ENCODE peak calls at places on chromosome 1, in eight cellular contexts. B, L, E, T, D, K, M and P are unnamed samples.
A peak's percentile ranks its signal among the peaks of the same experiment; 100 is the strongest.

GRCh38 chr1:41327383-41327999 is 33.7 kb upstream of the FOXO6 start:
- DNase-seq in K (no peak), M (no peak), L (no peak), B (no peak), T (no peak), E (peak; percentile 53), D (no peak), P (no peak)

GRCh38 chr1:153866045-153866850 is 56.5 kb downstream of the GATAD2B start:
- DNase-seq in M (peak; percentile 55), L (no peak), K (peak; percentile 47), B (peak; percentile 18), E (no peak), T (no peak), D (no peak), P (peak; percentile 25)

GRCh38 chr1:206715552-206716518 is 31.1 kb downstream of the MAPKAPK2 start:
- DNase-seq in K (no peak), D (no peak), M (no peak), L (no peak), E (no peak), B (no peak), T (no peak), P (no peak)

GRCh38 chr1:16053781-16054502 is 10.4 kb downstream of the CLCNKB start:
- DNase-seq in L (no peak), D (no peak), K (no peak), M (no peak), B (no peak), E (no peak), T (no peak), P (no peak)

GRCh38 chr1:91555821-91556531 is 55.3 kb downstream of the CDC7 start:
- DNase-seq in M (peak; percentile 89), K (peak; percentile 67), D (no peak), L (no peak), B (peak; percentile 31), T (peak; percentile 29), E (no peak), P (peak; percentile 85)

GRCh38 chr1:174818951-174819350 is 180.8 kb upstream of the CACYBP start:
- DNase-seq in B (no peak), E (no peak), D (no peak), L (no peak), M (peak; percentile 8), T (no peak), K (no peak), P (peak; percentile 70)

GRCh38 chr1:192559115-192560006 is 16.2 kb upstream of the RGS1 start:
- DNase-seq in D (no peak), K (peak; percentile 98), M (peak; percentile 99), T (no peak), E (no peak), L (no peak), B (peak; percentile 93), P (peak; percentile 98)

GRCh38 chr1:19010995-19011696 is 54.7 kb upstream of the IFFO2 start:
- DNase-seq in E (no peak), M (peak; percentile 99), K (peak; percentile 99), L (peak; percentile 81), B (peak; percentile 97), D (peak; percentile 94), T (no peak), P (peak; percentile 98)

DNA sequence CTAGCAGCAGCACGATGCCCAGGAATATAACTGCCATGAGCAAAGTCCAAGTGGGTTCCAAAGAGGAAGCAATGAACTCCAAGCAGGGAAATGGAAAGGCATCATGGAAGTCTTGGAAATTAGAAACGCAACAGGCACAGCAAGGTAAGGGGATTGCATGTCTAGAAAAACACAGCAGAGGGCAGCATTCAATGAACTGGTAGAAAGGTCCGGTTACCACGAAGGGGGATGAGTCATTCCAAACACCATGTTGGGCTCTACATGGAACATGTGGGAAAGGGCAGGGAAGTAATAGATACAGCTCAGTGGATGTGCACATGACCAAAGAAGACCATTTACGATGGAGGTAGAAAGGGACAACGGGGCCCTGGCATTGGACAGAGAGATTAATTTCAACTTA is 36.4 kb downstream of the RXRG start:
- DNase-seq in L (no peak), E (no peak), M (peak; percentile 6), D (no peak), B (no peak), K (no peak), T (no peak), P (peak; percentile 18)
- TF ChIP-seq CTCF in L (peak; percentile 42), E (peak; percentile 20), M (peak; percentile 23), D (no peak), B (peak; percentile 35), K (peak; percentile 30), T (no peak), P (peak; percentile 50)

DNA sequence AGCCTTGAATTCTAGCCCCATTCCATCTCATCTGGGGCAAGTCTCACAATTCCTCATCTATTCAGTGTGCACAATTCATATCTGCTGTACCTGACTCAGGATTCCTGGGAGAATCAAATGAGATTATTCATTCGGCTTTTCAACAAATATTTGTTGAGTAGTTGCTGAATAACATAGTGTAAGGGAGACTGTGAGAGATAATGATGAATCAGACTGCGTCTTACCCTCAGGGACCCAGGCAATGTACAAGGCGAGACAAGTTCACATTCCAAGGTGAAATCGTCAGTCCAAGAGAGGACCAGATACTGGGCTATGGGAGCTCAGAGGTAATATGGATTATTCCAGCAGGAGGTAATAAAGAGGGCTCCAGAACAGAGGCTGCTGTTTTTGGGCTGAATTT is 67.8 kb upstream of the SMYD2 start:
- DNase-seq in K (no peak), T (no peak), B (no peak), L (no peak), D (no peak), M (peak; percentile 38), E (no peak), P (peak; percentile 69)
- TF ChIP-seq CTCF in K (no peak), T (no peak), B (no peak), L (no peak), D (no peak), M (no peak), E (no peak), P (no peak)

DNA sequence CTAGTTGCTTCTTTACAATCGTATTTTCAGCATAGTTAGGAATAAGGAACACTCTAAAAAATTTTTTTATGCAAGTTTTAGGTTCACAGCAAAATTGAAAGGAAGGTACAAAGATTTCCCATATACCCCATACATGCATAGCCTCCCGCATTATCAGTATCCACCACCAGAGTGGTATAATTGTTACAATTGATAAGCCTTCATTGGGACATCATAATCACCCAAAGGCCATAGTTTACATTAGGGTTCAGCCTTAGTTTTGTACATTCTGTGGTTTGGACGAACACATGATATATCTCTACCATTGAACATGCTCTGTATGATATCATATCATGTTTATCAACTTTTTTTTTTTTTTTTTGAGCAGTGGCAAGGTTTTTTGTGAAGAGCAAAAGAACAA is 180.0 kb downstream of the SDCCAG8 start:
- DNase-seq in D (no peak), T (no peak), L (no peak), M (no peak), E (no peak), B (no peak), K (no peak), P (no peak)
- TF ChIP-seq CTCF in D (no peak), T (no peak), L (no peak), M (no peak), E (no peak), B (no peak), K (no peak), P (peak; percentile 47)

DNA sequence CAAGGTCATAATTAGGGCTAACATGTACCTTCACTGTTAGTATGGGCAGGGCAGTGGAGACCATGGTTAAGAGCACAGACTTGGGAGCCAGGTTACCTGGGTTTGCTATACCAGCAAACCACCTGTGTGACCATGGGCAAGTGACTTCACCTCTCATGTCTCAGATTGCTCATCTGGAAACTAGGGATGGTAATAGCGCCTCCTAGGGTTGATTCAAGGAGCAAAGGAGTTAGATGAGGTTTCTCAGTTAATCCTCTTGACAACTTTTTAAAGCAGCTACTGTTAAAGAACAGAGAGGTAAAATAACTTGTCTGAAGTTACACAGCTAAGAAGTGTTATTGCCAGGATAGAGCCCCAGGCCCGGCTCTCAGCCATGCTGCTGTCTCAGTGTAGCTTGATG is 790 bp upstream of the MATN1 start:
- DNase-seq in K (no peak), B (no peak), L (no peak), D (no peak), E (no peak), M (no peak), T (no peak), P (no peak)
- TF ChIP-seq CTCF in K (peak; percentile 29), B (peak; percentile 22), L (no peak), D (no peak), E (peak; percentile 23), M (peak; percentile 12), T (no peak), P (peak; percentile 67)

DNA sequence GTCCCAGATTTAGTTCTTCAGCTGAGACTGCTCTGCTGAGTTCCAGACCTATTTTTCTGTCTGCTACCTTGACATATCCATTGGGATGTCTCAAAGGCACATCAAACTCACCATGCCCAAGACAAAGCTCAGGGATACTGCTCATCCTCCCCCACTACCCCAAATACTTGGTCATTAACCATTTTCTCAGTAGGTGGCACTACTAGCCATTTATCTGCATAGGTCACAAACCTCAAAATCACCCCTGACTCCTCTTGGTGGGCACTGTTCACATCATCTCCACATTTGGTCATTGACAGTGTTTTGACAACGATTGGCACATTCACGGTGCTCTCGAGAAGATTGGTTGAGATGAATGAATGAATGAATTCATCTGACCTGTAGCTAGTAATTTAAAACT is 32.1 kb downstream of the CACNA1S start:
- DNase-seq in L (no peak), K (no peak), B (no peak), E (no peak), M (no peak), D (no peak), T (no peak), P (no peak)
- TF ChIP-seq CTCF in L (no peak), K (no peak), B (no peak), E (no peak), M (no peak), D (no peak), T (no peak), P (no peak)

DNA sequence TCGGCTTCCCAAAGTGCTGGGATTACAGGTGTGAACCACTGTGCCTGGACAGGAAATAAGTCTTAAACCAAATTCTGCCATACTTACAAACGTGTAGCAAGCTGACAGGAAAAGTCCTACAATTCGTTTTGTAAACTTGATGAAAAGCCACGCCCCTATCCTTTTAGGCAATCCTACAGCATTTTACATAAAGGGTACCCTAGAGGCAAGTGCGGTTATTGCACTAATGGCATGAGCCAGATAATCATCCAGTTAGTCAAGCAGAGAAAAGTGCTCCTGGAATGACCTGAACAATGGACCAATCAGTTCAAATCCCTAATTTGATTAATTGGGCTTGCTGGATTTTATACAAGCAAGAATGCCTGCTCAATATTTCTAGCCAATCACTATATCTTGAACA is 338.2 kb downstream of the KIF26B start:
- DNase-seq in E (no peak), T (no peak), M (no peak), L (no peak), K (no peak), D (no peak), B (no peak), P (no peak)
- TF ChIP-seq CTCF in E (no peak), T (no peak), M (peak; percentile 20), L (no peak), K (peak; percentile 16), D (no peak), B (no peak), P (peak; percentile 58)

GRCh38 chr1:53541761-53542550 is 82.8 kb downstream of the DMRTB1 start:
- DNase-seq in K (peak; percentile 79), T (no peak), L (peak; percentile 32), M (peak; percentile 88), D (no peak), E (peak; percentile 90), B (peak; percentile 90), P (peak; percentile 87)
- TF ChIP-seq CTCF in K (peak; percentile 48), T (no peak), L (no peak), M (peak; percentile 26), D (no peak), E (peak; percentile 50), B (peak; percentile 29), P (peak; percentile 80)